ENCODE peak calls at places on chromosomes 7 and 10, in eight cellular contexts. One of them, this sample, is unnamed.

GRCh38 chr10:67618116-67618515 is 77.9 kb downstream of the CTNNA3 start:
- DNase-seq in A549: peak; percentile 35
- DNase-seq in upper lobe of left lung: no peak
- DNase-seq in stomach: no peak
- DNase-seq in Peyer's patch: no peak
- DNase-seq in heart left ventricle: no peak
- DNase-seq in tibial nerve: no peak
- DNase-seq in adrenal gland: no peak
- DNase-seq in this sample: no peak

GRCh38 chr10:78458983-78459638 is 425.4 kb downstream of the RPS24 start:
- DNase-seq in upper lobe of left lung: no peak
- DNase-seq in adrenal gland: peak; percentile 72
- DNase-seq in stomach: no peak
- DNase-seq in A549: peak; percentile 92
- DNase-seq in Peyer's patch: no peak
- DNase-seq in tibial nerve: no peak
- DNase-seq in heart left ventricle: no peak
- DNase-seq in this sample: no peak

GRCh38 chr10:128028508-128029279 is 97.5 kb downstream of the MKI67 start:
- DNase-seq in A549: no peak
- DNase-seq in adrenal gland: no peak
- DNase-seq in stomach: no peak
- DNase-seq in Peyer's patch: no peak
- DNase-seq in heart left ventricle: no peak
- DNase-seq in tibial nerve: no peak
- DNase-seq in upper lobe of left lung: peak; percentile 61
- DNase-seq in this sample: no peak

GRCh38 chr7:156984209-156984891 is 26.1 kb downstream of the MNX1 start:
- DNase-seq in adrenal gland: no peak
- DNase-seq in tibial nerve: peak; percentile 25
- DNase-seq in Peyer's patch: no peak
- DNase-seq in stomach: no peak
- DNase-seq in upper lobe of left lung: no peak
- DNase-seq in A549: no peak
- DNase-seq in heart left ventricle: no peak
- DNase-seq in this sample: no peak

GRCh38 chr10:130707389-130707979 is 571.3 kb downstream of the GLRX3 start:
- DNase-seq in stomach: no peak
- DNase-seq in upper lobe of left lung: no peak
- DNase-seq in adrenal gland: no peak
- DNase-seq in A549: peak; percentile 7
- DNase-seq in tibial nerve: no peak
- DNase-seq in heart left ventricle: no peak
- DNase-seq in Peyer's patch: no peak
- DNase-seq in this sample: no peak

GRCh38 chr7:32937344-32938174 is 19.7 kb upstream of the FKBP9 start:
- DNase-seq in stomach: peak; percentile 58
- DNase-seq in heart left ventricle: no peak
- DNase-seq in adrenal gland: peak; percentile 83
- DNase-seq in Peyer's patch: no peak
- DNase-seq in tibial nerve: no peak
- DNase-seq in upper lobe of left lung: no peak
- DNase-seq in A549: peak; percentile 16
- DNase-seq in this sample: peak; percentile 48

GRCh38 chr10:126468467-126468866 is 80.2 kb upstream of the ADAM12 start:
- DNase-seq in A549: no peak
- DNase-seq in adrenal gland: no peak
- DNase-seq in heart left ventricle: no peak
- DNase-seq in tibial nerve: no peak
- DNase-seq in upper lobe of left lung: no peak
- DNase-seq in Peyer's patch: no peak
- DNase-seq in stomach: no peak
- DNase-seq in this sample: no peak

GRCh38 chr7:152081088-152081487 is 55.6 kb downstream of the GALNT11 start:
- DNase-seq in Peyer's patch: no peak
- DNase-seq in adrenal gland: no peak
- DNase-seq in stomach: no peak
- DNase-seq in upper lobe of left lung: no peak
- DNase-seq in A549: peak; percentile 38
- DNase-seq in tibial nerve: no peak
- DNase-seq in heart left ventricle: no peak
- DNase-seq in this sample: no peak

GRCh38 chr10:124222298-124223000 is 129.1 kb upstream of the CHST15 start:
- DNase-seq in adrenal gland: no peak
- DNase-seq in upper lobe of left lung: no peak
- DNase-seq in stomach: no peak
- DNase-seq in A549: no peak
- DNase-seq in Peyer's patch: no peak
- DNase-seq in heart left ventricle: no peak
- DNase-seq in tibial nerve: no peak
- DNase-seq in this sample: no peak

GRCh38 chr7:5296627-5297226 is 14.0 kb downstream of the SLC29A4 start:
- DNase-seq in heart left ventricle: no peak
- DNase-seq in Peyer's patch: peak; percentile 60
- DNase-seq in upper lobe of left lung: peak; percentile 86
- DNase-seq in adrenal gland: no peak
- DNase-seq in A549: no peak
- DNase-seq in stomach: no peak
- DNase-seq in tibial nerve: no peak
- DNase-seq in this sample: no peak
- H3K4me3 ChIP-seq in heart left ventricle: no peak overlapping the region
- H3K4me3 ChIP-seq in Peyer's patch: peak overlapping the region; percentile 25
- H3K4me3 ChIP-seq in upper lobe of left lung: peak overlapping the region; percentile 20
- H3K4me3 ChIP-seq in adrenal gland: no peak overlapping the region
- H3K4me3 ChIP-seq in A549: no peak overlapping the region
- H3K4me3 ChIP-seq in stomach: peak overlapping the region; percentile 9
- H3K4me3 ChIP-seq in tibial nerve: no peak overlapping the region
- H3K4me3 ChIP-seq in this sample: no peak overlapping the region

GRCh38 chr10:52308251-52309031 is 5.6 kb upstream of the DKK1 start:
- DNase-seq in upper lobe of left lung: peak; percentile 72
- DNase-seq in heart left ventricle: peak; percentile 65
- DNase-seq in stomach: peak; percentile 46
- DNase-seq in tibial nerve: no peak
- DNase-seq in Peyer's patch: peak; percentile 59
- DNase-seq in adrenal gland: peak; percentile 59
- DNase-seq in A549: peak; percentile 80
- DNase-seq in this sample: peak; percentile 21
- TF ChIP-seq POLR2A in upper lobe of left lung: no peak
- TF ChIP-seq POLR2A in heart left ventricle: no peak
- TF ChIP-seq POLR2A in stomach: no peak
- TF ChIP-seq POLR2A in tibial nerve: no peak
- TF ChIP-seq POLR2A in Peyer's patch: no peak
- TF ChIP-seq POLR2A in adrenal gland: no peak
- TF ChIP-seq POLR2A in A549: peak; percentile 19
- TF ChIP-seq POLR2A in this sample: no peak

GRCh38 chr7:50068850-50069551 is 24.0 kb downstream of the ZPBP start:
- DNase-seq in upper lobe of left lung: no peak
- DNase-seq in tibial nerve: no peak
- DNase-seq in heart left ventricle: no peak
- DNase-seq in Peyer's patch: peak; percentile 48
- DNase-seq in adrenal gland: peak; percentile 50
- DNase-seq in A549: peak; percentile 3
- DNase-seq in stomach: peak; percentile 54
- DNase-seq in this sample: no peak
- H3K4me3 ChIP-seq in upper lobe of left lung: peak overlapping the region; percentile 61
- H3K4me3 ChIP-seq in tibial nerve: peak overlapping the region; percentile 55
- H3K4me3 ChIP-seq in heart left ventricle: peak overlapping the region; percentile 64
- H3K4me3 ChIP-seq in Peyer's patch: peak overlapping the region; percentile 36
- H3K4me3 ChIP-seq in adrenal gland: peak overlapping the region; percentile 34
- H3K4me3 ChIP-seq in A549: peak overlapping the region; percentile 34
- H3K4me3 ChIP-seq in stomach: peak overlapping the region; percentile 48
- H3K4me3 ChIP-seq in this sample: peak overlapping the region; percentile 47

GRCh38 chr10:102133373-102134195 is 744 bp downstream of the PPRC1 start:
- DNase-seq in upper lobe of left lung: peak; percentile 91
- DNase-seq in tibial nerve: peak; percentile 46
- DNase-seq in stomach: peak; percentile 63
- DNase-seq in adrenal gland: peak; percentile 94
- DNase-seq in A549: peak; percentile 87
- DNase-seq in heart left ventricle: peak; percentile 84
- DNase-seq in Peyer's patch: peak; percentile 76
- DNase-seq in this sample: peak; percentile 71
- TF ChIP-seq POLR2A in upper lobe of left lung: no peak
- TF ChIP-seq POLR2A in tibial nerve: no peak
- TF ChIP-seq POLR2A in stomach: no peak
- TF ChIP-seq POLR2A in adrenal gland: peak; percentile 5
- TF ChIP-seq POLR2A in A549: no peak
- TF ChIP-seq POLR2A in heart left ventricle: no peak
- TF ChIP-seq POLR2A in Peyer's patch: no peak
- TF ChIP-seq POLR2A in this sample: no peak

GRCh38 chr10:97279121-97279815 is 13.2 kb downstream of the ARHGAP19 start:
- DNase-seq in Peyer's patch: no peak
- DNase-seq in upper lobe of left lung: no peak
- DNase-seq in adrenal gland: peak; percentile 20
- DNase-seq in tibial nerve: no peak
- DNase-seq in stomach: no peak
- DNase-seq in A549: peak; percentile 81
- DNase-seq in heart left ventricle: no peak
- DNase-seq in this sample: peak; percentile 24
- H3K4me3 ChIP-seq in Peyer's patch: no peak overlapping the region
- H3K4me3 ChIP-seq in upper lobe of left lung: no peak overlapping the region
- H3K4me3 ChIP-seq in adrenal gland: no peak overlapping the region
- H3K4me3 ChIP-seq in tibial nerve: no peak overlapping the region
- H3K4me3 ChIP-seq in stomach: no peak overlapping the region
- H3K4me3 ChIP-seq in A549: no peak overlapping the region
- H3K4me3 ChIP-seq in heart left ventricle: no peak overlapping the region
- H3K4me3 ChIP-seq in this sample: no peak overlapping the region

GRCh38 chr7:46134795-46135194 is 213.7 kb upstream of the IGFBP3 start:
- DNase-seq in tibial nerve: no peak
- DNase-seq in adrenal gland: no peak
- DNase-seq in stomach: no peak
- DNase-seq in A549: no peak
- DNase-seq in heart left ventricle: no peak
- DNase-seq in Peyer's patch: no peak
- DNase-seq in upper lobe of left lung: no peak
- DNase-seq in this sample: no peak
- TF ChIP-seq POLR2A in tibial nerve: no peak
- TF ChIP-seq POLR2A in adrenal gland: no peak
- TF ChIP-seq POLR2A in stomach: no peak
- TF ChIP-seq POLR2A in A549: no peak
- TF ChIP-seq POLR2A in heart left ventricle: no peak
- TF ChIP-seq POLR2A in Peyer's patch: no peak
- TF ChIP-seq POLR2A in upper lobe of left lung: no peak
- TF ChIP-seq POLR2A in this sample: no peak